ENCODE peak calls at places on chromosomes 16 and 17, in six cellular contexts. O is heart right ventricle; T is dermis blood vessel endothelial cell; D is H4; V is stimulated activated CD4-positive, alpha-beta T cell treated with anti-CD3 and anti-CD28 coated beads, Interleukin-2, amount 100 ng/mL, for 48 hours; C is tibial nerve. H is an unnamed sample.

GRCh38 chr16:84105286-84105815 is 11.4 kb downstream of the MBTPS1 start:
- DNase-seq in C (no peak), O (no peak), D (no peak), T (no peak), V (no peak), H (no peak)

GRCh38 chr16:83138976-83139690 is 512.4 kb downstream of the CDH13 start:
- DNase-seq in V (no peak), O (no peak), C (no peak), D (no peak), T (no peak), H (no peak)

GRCh38 chr16:23952128-23953041 is 116.6 kb downstream of the PRKCB start:
- DNase-seq in T (no peak), O (no peak), V (no peak), D (no peak), C (peak; percentile 27), H (no peak)

GRCh38 chr16:88455610-88456355 is 2.7 kb downstream of the ZFPM1 start:
- DNase-seq in T (peak; percentile 60), V (peak; percentile 72), D (peak; percentile 38), O (no peak), C (no peak), H (no peak)

GRCh38 chr16:22388101-22388644 is 13.8 kb upstream of the CDR2 start:
- DNase-seq in C (no peak), T (no peak), D (no peak), V (no peak), O (no peak), H (no peak)

GRCh38 chr16:10581507-10581906 is 1.1 kb upstream of the EMP2 start:
- DNase-seq in D (no peak), C (no peak), O (no peak), V (no peak), T (no peak), H (no peak)

GRCh38 chr17:17141860-17142552 is 64.1 kb downstream of the PLD6 start:
- DNase-seq in T (peak; percentile 83), V (peak; percentile 23), C (peak; percentile 34), D (no peak), O (no peak), H (no peak)

GRCh38 chr16:53061701-53062159 is 6.9 kb downstream of the CHD9 start:
- DNase-seq in C (no peak), D (no peak), T (peak; percentile 21), V (peak; percentile 23), O (no peak), H (no peak)

GRCh38 chr16:86578056-86578455 is 293 bp upstream of the FOXL1 start:
- DNase-seq in T (peak; percentile 74), O (no peak), V (no peak), D (peak; percentile 79), C (peak; percentile 54), H (no peak)

GRCh38 chr17:77420804-77421634 is 280.2 kb downstream of the SEC14L1 start:
- DNase-seq in D (peak; percentile 97), V (no peak), O (no peak), C (no peak), T (peak; percentile 49), H (no peak)

GRCh38 chr16:68479271-68479670 is 31.0 kb upstream of the SMPD3 start:
- DNase-seq in V (no peak), T (no peak), D (no peak), C (no peak), O (no peak), H (no peak)

GRCh38 chr17:39261286-39261685 is 35.5 kb upstream of the STAC2 start:
- DNase-seq in D (no peak), T (no peak), O (no peak), V (peak; percentile 44), C (no peak), H (no peak)

GRCh38 chr16:58452640-58453039 is 47.3 kb upstream of the NDRG4 start:
- DNase-seq in C (no peak), O (no peak), V (no peak), T (no peak), D (no peak), H (no peak)

GRCh38 chr17:38914741-38915638 is 10.4 kb upstream of the LASP1NB start:
- DNase-seq in C (no peak), T (no peak), O (no peak), V (no peak), D (no peak), H (peak; percentile 87)

GRCh38 chr16:68235105-68235881 is 634 bp downstream of the ESRP2 start:
- DNase-seq in C (no peak), T (no peak), V (no peak), D (no peak), O (no peak), H (no peak)